ENCODE peak calls at places on chromosome 19, in six cellular contexts. T, B, F, I, W and O are unnamed samples.

GRCh38 chr19:39218230-39219007 is 14.4 kb upstream of the SYCN start:
- DNase-seq in B (no peak), W (no peak), I (no peak), F (no peak), T (no peak), O (no peak)

GRCh38 chr19:6491802-6492592 is 10.1 kb downstream of the TUBB4A start:
- DNase-seq in B (no peak), T (no peak), F (no peak), W (no peak), I (no peak), O (no peak)

GRCh38 chr19:48844472-48844871 is 8.2 kb upstream of the HSD17B14 start:
- DNase-seq in I (peak), T (no peak), F (no peak), W (no peak), B (no peak), O (peak)

GRCh38 chr19:18205180-18205915 is 1.5 kb upstream of the RAB3A start:
- DNase-seq in W (peak), I (peak), T (no peak), F (peak), B (peak), O (no peak)

GRCh38 chr19:2636142-2636896 is 66.2 kb downstream of the GNG7 start:
- DNase-seq in B (no peak), I (no peak), W (no peak), T (no peak), F (no peak), O (no peak)

GRCh38 chr19:15268192-15268927 is 36.1 kb upstream of the EPHX3 start:
- DNase-seq in T (no peak), W (no peak), I (no peak), F (no peak), B (no peak), O (no peak)

GRCh38 chr19:2266183-2266993 is 10.2 kb upstream of the JSRP1 start:
- DNase-seq in I (no peak), B (peak), F (peak), T (no peak), W (peak), O (no peak)

GRCh38 chr19:51514866-51515481 is 13.4 kb upstream of the SIGLEC12 start:
- DNase-seq in I (peak), F (no peak), T (no peak), B (peak), W (peak), O (peak)

GRCh38 chr19:9674669-9675357 is at the start of gene ZNF562:
- DNase-seq in B (peak), F (peak), I (peak), W (no peak), T (peak), O (peak)

GRCh38 chr19:41869374-41869955 is 7.6 kb upstream of the CD79A start:
- DNase-seq in F (no peak), I (no peak), W (no peak), T (no peak), B (no peak), O (no peak)

GRCh38 chr19:14369399-14370168 is 11.7 kb upstream of the ADGRE5 start:
- DNase-seq in W (peak), F (no peak), I (no peak), B (peak), T (peak), O (no peak)

GRCh38 chr19:24062222-24062621 is 24.8 kb upstream of the ZNF254 start:
- DNase-seq in I (no peak), F (no peak), T (no peak), W (no peak), B (no peak), O (no peak)

GRCh38 chr19:3969435-3970312 is 1.2 kb downstream of the DAPK3 start:
- DNase-seq in I (peak), B (no peak), T (no peak), W (no peak), F (no peak), O (no peak)

GRCh38 chr19:1168877-1169791 is 4.9 kb downstream of the SBNO2 start:
- DNase-seq in B (no peak), W (no peak), I (peak), T (no peak), F (no peak), O (no peak)

GRCh38 chr19:10896851-10897526 is 25.6 kb downstream of the CARM1 start:
- DNase-seq in I (no peak), F (no peak), W (peak), B (peak), T (no peak), O (no peak)

GRCh38 chr19:32489971-32490370 is 84.4 kb downstream of the DPY19L3 start:
- DNase-seq in I (no peak), B (no peak), W (no peak), F (no peak), T (no peak), O (no peak)

GRCh38 chr19:40279761-40280607 is 5.2 kb downstream of the AKT2 start:
- DNase-seq in I (no peak), F (no peak), T (no peak), W (peak), B (no peak), O (no peak)

GRCh38 chr19:41646589-41647204 is 19.8 kb upstream of the CEACAM4 start:
- DNase-seq in I (peak), T (no peak), W (no peak), B (peak), F (no peak), O (peak)

GRCh38 chr19:40705950-40706619 is 10.6 kb downstream of the COQ8B start:
- DNase-seq in I (no peak), W (no peak), F (no peak), T (no peak), B (no peak), O (no peak)

GRCh38 chr19:22616659-22617058 is 17.5 kb upstream of the ZNF492 start:
- DNase-seq in I (no peak), T (no peak), W (no peak), F (no peak), B (no peak), O (no peak)

GRCh38 chr19:49512970-49513745 is 697 bp downstream of the FCGRT start:
- DNase-seq in W (peak), B (peak), T (no peak), I (peak), F (peak), O (no peak)

GRCh38 chr19:38078302-38078930 is 145.6 kb downstream of the DPF1 start:
- DNase-seq in I (no peak), B (no peak), W (no peak), T (no peak), F (no peak), O (no peak)

GRCh38 chr19:49981603-49982593 is 20.9 kb upstream of the SIGLEC11 start:
- DNase-seq in W (no peak), I (no peak), F (no peak), B (no peak), T (no peak), O (no peak)